ENCODE peak calls at places on chromosomes 7 and 10, in four cellular contexts. H, O, S and N are unnamed samples.

GRCh38 chr7:119452401-119452800 is 820.6 kb upstream of the KCND2 start:
- DNase-seq in O (no peak), H (no peak), S (no peak), N (no peak)

GRCh38 chr7:41315764-41316163 is 387.1 kb downstream of the INHBA start:
- DNase-seq in H (no peak), O (no peak), S (no peak), N (no peak)

GRCh38 chr10:992523-993340 is 4.5 kb downstream of the GTPBP4 start:
- DNase-seq in S (no peak), H (no peak), O (peak), N (no peak)

GRCh38 chr10:8752146-8752843 is 697.8 kb downstream of the GATA3 start:
- DNase-seq in O (no peak), H (no peak), S (no peak), N (no peak)

GRCh38 chr7:158369866-158370265 is 217.8 kb downstream of the PTPRN2 start:
- DNase-seq in H (no peak), S (no peak), O (no peak), N (no peak)

GRCh38 chr7:4661871-4662270 is 20.2 kb upstream of the FOXK1 start:
- DNase-seq in S (no peak), H (no peak), O (no peak), N (no peak)

GRCh38 chr10:129967579-129968019 is 3.5 kb upstream of the EBF3 start:
- DNase-seq in H (no peak), S (no peak), O (no peak), N (peak)

GRCh38 chr10:855079-855478 is 76.4 kb downstream of the LARP4B start:
- DNase-seq in S (no peak), O (no peak), H (no peak), N (no peak)

DNA sequence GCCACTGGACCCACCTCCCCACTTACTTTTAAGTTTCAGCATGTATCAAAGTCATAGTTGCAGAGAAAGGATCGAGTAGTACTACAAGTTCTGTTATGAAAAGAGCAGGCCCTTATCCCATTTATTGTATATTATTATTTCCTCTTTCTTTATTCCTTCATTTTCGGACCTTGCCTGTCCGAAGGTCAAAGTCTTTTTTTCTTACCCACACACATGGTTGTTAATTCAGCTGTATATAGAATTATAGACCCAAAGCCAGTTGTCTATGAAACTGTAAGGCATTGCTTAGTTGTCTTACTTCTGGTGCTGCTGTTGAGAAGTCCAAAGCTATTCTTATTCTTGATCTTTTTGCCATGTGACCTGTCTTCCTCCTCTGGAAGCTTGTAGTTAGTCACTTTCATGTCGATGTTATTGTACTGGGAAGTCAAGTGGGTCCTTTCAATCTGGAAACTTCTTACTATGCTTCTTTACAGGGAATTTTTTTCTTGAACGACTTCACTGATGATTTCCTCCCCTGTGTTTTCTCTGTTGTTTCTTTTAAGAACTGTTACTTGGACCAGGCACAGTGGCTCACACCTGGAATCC is 8.3 kb downstream of the NUDT5 start:
- DNase-seq in H (no peak), S (no peak), O (no peak), N (no peak)
- TF ChIP-seq PBX3 in H (no peak), S (no peak), O (no peak), N (no peak)

GRCh38 chr7:101347477-101347876 is 15.2 kb upstream of the COL26A1 start:
- DNase-seq in H (no peak), O (no peak), S (no peak), N (no peak)
- TF ChIP-seq SMC3 in H (no peak), O (no peak), S (no peak), N (no peak)

DNA sequence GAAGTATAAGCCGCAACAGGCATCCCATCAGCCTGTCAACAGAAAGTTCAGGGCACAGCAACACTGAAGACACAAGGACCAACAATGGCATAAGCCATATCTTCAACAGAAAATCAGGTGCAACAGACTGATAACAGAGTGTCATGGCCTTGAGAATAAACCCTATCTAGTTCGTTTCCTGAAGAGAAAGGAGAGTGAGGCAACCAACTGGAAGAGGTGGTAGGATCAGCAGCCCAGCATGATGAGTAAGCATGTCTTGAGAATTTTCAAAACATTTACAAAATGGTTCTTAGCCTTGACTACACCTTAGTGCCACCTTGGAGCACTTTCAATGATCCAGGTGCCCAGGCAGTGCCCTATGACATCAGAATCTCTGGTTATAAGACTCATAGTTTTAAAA is 290.2 kb upstream of the SEMA3C start:
- DNase-seq in O (no peak), S (no peak), H (no peak), N (no peak)
- TF ChIP-seq PBX3 in O (no peak), S (no peak), H (no peak), N (no peak)

DNA sequence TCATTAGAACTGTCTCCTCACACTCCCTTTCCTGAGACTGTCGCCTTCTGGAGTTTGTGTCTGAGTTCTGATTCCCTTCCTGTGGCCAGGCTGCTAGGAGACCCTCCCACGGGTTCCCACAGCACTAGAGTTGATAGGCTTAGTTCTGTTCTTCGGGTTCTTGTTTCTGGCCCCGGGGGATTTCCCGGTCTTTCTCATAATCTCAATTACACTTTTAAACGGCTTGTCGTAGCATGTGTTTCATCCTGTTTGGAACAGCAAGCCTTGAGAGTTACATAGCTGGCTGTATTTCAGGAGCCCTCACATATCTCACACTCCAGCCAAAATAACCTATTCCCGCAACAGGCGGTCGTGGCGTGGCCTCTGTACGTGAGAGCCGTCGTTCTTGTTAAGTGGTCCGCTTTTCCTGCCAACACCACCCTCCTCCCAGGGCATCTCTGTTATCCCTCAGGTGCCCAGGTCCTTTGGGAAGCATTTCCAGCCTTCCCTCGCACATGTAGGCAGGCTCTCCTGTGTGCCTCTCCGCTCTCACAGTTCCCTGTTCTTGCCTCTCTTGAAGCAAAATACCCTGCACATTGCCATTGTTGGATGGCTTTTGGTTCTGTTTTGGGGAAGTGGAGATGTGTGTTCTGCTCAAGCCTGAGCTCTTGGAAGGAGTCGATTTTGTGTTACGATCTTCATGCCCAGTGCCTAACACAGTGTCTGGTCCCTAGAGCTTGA is 46.0 kb downstream of the CDC123 start:
- DNase-seq in O (peak), S (no peak), H (no peak), N (no peak)
- TF ChIP-seq SMC3 in O (no peak), S (no peak), H (no peak), N (no peak)

GRCh38 chr10:11687357-11687771 is 54.8 kb upstream of the ECHDC3 start:
- DNase-seq in O (no peak), H (no peak), S (no peak), N (no peak)

GRCh38 chr10:11682896-11683295 is 59.3 kb upstream of the ECHDC3 start:
- DNase-seq in S (no peak), H (no peak), O (no peak), N (no peak)

GRCh38 chr10:11683529-11684320 is 58.5 kb upstream of the ECHDC3 start:
- DNase-seq in S (peak), H (no peak), O (no peak), N (no peak)

GRCh38 chr10:11685787-11686218 is 56.4 kb upstream of the ECHDC3 start:
- DNase-seq in O (peak), S (peak), H (no peak), N (no peak)

GRCh38 chr10:11684717-11685645 is 57.2 kb upstream of the ECHDC3 start:
- DNase-seq in S (no peak), O (peak), H (peak), N (no peak)
- TF ChIP-seq PBX3 in S (no peak), O (no peak), H (no peak), N (peak)

GRCh38 chr7:75842836-75843446 is 29.3 kb upstream of the CCL24 start:
- DNase-seq in H (peak), O (peak), S (peak), N (no peak)
- TF ChIP-seq SMC3 in H (no peak), O (no peak), S (no peak), N (no peak)

GRCh38 chr10:88728107-88728763 is 22.2 kb downstream of the LIPK start:
- DNase-seq in H (no peak), S (peak), O (no peak), N (no peak)
- TF ChIP-seq PBX3 in H (no peak), S (no peak), O (no peak), N (no peak)

DNA sequence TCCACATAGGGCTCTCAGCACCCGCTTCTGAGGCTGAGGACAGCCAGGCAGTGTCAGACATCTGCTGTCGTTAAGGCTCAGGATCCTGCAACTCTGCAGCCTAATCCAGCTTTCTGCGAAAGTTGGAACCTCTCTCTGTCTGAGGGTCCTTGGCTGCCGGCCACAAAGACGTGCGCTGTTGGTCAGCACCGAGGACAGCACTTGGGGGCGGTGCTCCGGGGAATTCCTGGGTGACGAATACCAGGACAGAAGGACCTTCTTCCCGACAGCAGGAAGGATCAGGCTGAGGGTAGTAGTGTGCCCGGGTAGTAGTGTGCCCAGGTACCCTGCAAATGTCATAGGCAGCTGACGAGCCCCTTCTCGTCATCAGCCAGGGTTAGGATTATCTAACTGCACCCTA is 16.0 kb upstream of the RASGEF1A start:
- DNase-seq in O (no peak), S (no peak), H (no peak), N (no peak)
- TF ChIP-seq SMC3 in O (no peak), S (no peak), H (no peak), N (no peak)